ENCODE peak calls at places on chromosomes 7 and 10, in nine cellular contexts. H, X, R, W, U, N, I, S and Y are unnamed samples.

GRCh38 chr7:159097661-159098423 is 46.8 kb downstream of the VIPR2 start:
- DNase-seq in H (no peak), X (no peak), R (no peak), W (no peak), U (no peak), N (no peak), I (no peak), S (peak), Y (no peak)

GRCh38 chr10:15370741-15371701 is at the start of gene FAM171A1:
- DNase-seq in H (peak), X (peak), R (peak), W (peak), U (peak), N (peak), I (peak), S (peak), Y (peak)

GRCh38 chr10:123808286-123808685 is 83.3 kb downstream of the CPXM2 start:
- DNase-seq in H (no peak), X (no peak), R (no peak), W (peak), U (no peak), N (no peak), I (no peak), S (no peak), Y (no peak)

GRCh38 chr7:684416-684815 is 42.1 kb upstream of the DNAAF5 start:
- DNase-seq in H (peak), X (no peak), R (no peak), W (no peak), U (no peak), N (no peak), I (no peak), S (peak), Y (no peak)

GRCh38 chr7:157488966-157489365 is 152.2 kb downstream of the DNAJB6 start:
- DNase-seq in H (no peak), X (no peak), R (no peak), W (no peak), U (no peak), N (no peak), I (no peak), S (peak), Y (no peak)

GRCh38 chr7:1385809-1386622 is 73.3 kb downstream of the MICALL2 start:
- DNase-seq in H (no peak), X (no peak), R (no peak), W (no peak), U (peak), N (peak), I (no peak), S (no peak), Y (no peak)

GRCh38 chr10:103847909-103848468 is 7.4 kb downstream of the SH3PXD2A start:
- DNase-seq in H (peak), X (no peak), R (no peak), W (no peak), U (no peak), N (peak), I (no peak), S (no peak), Y (no peak)

GRCh38 chr10:5563991-5564536 is 39.3 kb downstream of the CALML3 start:
- DNase-seq in H (peak), X (no peak), R (no peak), W (no peak), U (no peak), N (no peak), I (no peak), S (peak), Y (no peak)

GRCh38 chr7:74173074-74173473 is 1.1 kb upstream of the EIF4H start:
- DNase-seq in H (no peak), X (no peak), R (peak), W (no peak), U (no peak), N (no peak), I (no peak), S (peak), Y (peak)

GRCh38 chr7:4665661-4666060 is 16.4 kb upstream of the FOXK1 start:
- DNase-seq in H (no peak), X (no peak), R (peak), W (peak), U (no peak), N (no peak), I (no peak), S (no peak), Y (no peak)

GRCh38 chr10:109773818-109774440 is 149.4 kb downstream of the XPNPEP1 start:
- DNase-seq in H (no peak), X (no peak), R (peak), W (peak), U (no peak), N (no peak), I (no peak), S (no peak), Y (no peak)